ENCODE peak calls at places on chromosomes 3 and 15, in eight cellular contexts. Q, U, B, Z, X, J, Y and A are unnamed samples.

GRCh38 chr3:57164217-57164605 is 942 bp downstream of the IL17RD start:
- DNase-seq in U (peak), Y (no peak), X (no peak), J (peak), B (no peak), Z (no peak), Q (no peak), A (no peak)

GRCh38 chr3:72655151-72655551 is 193.1 kb downstream of the SHQ1 start:
- DNase-seq in Q (no peak), Z (no peak), B (peak), J (no peak), U (no peak), X (peak), Y (no peak), A (no peak)

GRCh38 chr3:189724366-189724765 is 93.2 kb downstream of the TP63 start:
- DNase-seq in Q (no peak), Z (no peak), J (peak), Y (no peak), B (no peak), X (no peak), U (no peak), A (no peak)

GRCh38 chr3:194075088-194075615 is 60.8 kb upstream of the HES1 start:
- DNase-seq in Z (no peak), Y (no peak), J (no peak), X (no peak), B (no peak), Q (no peak), U (no peak), A (no peak)

GRCh38 chr3:70742081-70742480 is 429.6 kb upstream of the MDFIC2 start:
- DNase-seq in J (no peak), U (no peak), B (no peak), X (no peak), Q (no peak), Z (no peak), Y (no peak), A (no peak)

GRCh38 chr15:88664151-88664778 is 25.4 kb downstream of the ISG20 start:
- DNase-seq in Y (no peak), U (no peak), B (peak), Q (peak), Z (peak), X (no peak), J (no peak), A (no peak)

GRCh38 chr3:104939196-104939595 is 427.5 kb upstream of the ALCAM start:
- DNase-seq in J (peak), Q (no peak), X (no peak), U (no peak), B (no peak), Y (no peak), Z (no peak), A (no peak)

GRCh38 chr3:134608023-134608758 is 42.6 kb downstream of the KY start:
- DNase-seq in Y (no peak), Z (no peak), U (no peak), J (no peak), X (no peak), Q (no peak), B (no peak), A (no peak)

GRCh38 chr15:96362001-96362758 is 31.7 kb downstream of the NR2F2 start:
- DNase-seq in B (no peak), Q (no peak), Z (no peak), U (no peak), Y (no peak), X (no peak), J (no peak), A (no peak)

GRCh38 chr15:65096481-65097385 is 18.3 kb downstream of the UBAP1L start:
- DNase-seq in X (no peak), J (no peak), B (peak), Q (no peak), Z (no peak), U (no peak), Y (no peak), A (no peak)

GRCh38 chr3:125618208-125618607 is 22.9 kb upstream of the OSBPL11 start:
- DNase-seq in X (no peak), B (no peak), U (no peak), Y (no peak), Z (no peak), J (no peak), Q (no peak), A (no peak)

GRCh38 chr3:70729845-70730244 is 417.4 kb upstream of the MDFIC2 start:
- DNase-seq in X (no peak), Y (no peak), Q (no peak), Z (no peak), U (no peak), J (peak), B (no peak), A (no peak)

GRCh38 chr3:100401674-100402036 is 316 bp downstream of the LNP1 start:
- DNase-seq in X (peak), Y (no peak), Z (peak), B (peak), J (peak), Q (peak), U (peak), A (no peak)

GRCh38 chr15:62112616-62113593 is 46.1 kb downstream of the C2CD4A start:
- DNase-seq in J (peak), B (no peak), Y (no peak), U (no peak), X (peak), Q (no peak), Z (no peak), A (no peak)

GRCh38 chr3:148280623-148281242 is 417.0 kb upstream of the AGTR1 start:
- DNase-seq in Y (peak), U (no peak), J (no peak), X (no peak), Z (no peak), B (no peak), Q (no peak), A (no peak)

GRCh38 chr3:43895573-43895972 is 204.8 kb downstream of the ABHD5 start:
- DNase-seq in Y (no peak), X (no peak), Q (no peak), U (no peak), Z (no peak), B (no peak), J (no peak), A (no peak)

GRCh38 chr15:41048397-41048796 is 67.7 kb downstream of the INO80 start:
- DNase-seq in Q (no peak), Y (no peak), U (no peak), X (no peak), B (no peak), J (no peak), Z (no peak), A (no peak)

GRCh38 chr3:134627831-134628230 is 23.0 kb downstream of the KY start:
- DNase-seq in U (no peak), B (no peak), Z (no peak), J (peak), X (peak), Q (no peak), Y (no peak), A (no peak)

GRCh38 chr3:141076821-141077571 is 25.8 kb downstream of the SPSB4 start:
- DNase-seq in J (peak), Q (peak), Y (no peak), B (no peak), U (peak), Z (no peak), X (no peak), A (peak)

GRCh38 chr3:10744098-10744465 is 71.9 kb upstream of the SLC6A11 start:
- DNase-seq in Q (no peak), J (no peak), U (no peak), B (no peak), X (peak), Z (no peak), Y (no peak), A (no peak)

GRCh38 chr15:56832125-56832524 is 86.3 kb upstream of the TCF12 start:
- DNase-seq in U (peak), X (peak), Y (peak), J (no peak), B (peak), Q (no peak), Z (no peak), A (peak)

GRCh38 chr3:106130384-106131084 is 261.7 kb upstream of the CBLB start:
- DNase-seq in U (no peak), Z (no peak), B (no peak), Y (no peak), Q (no peak), J (peak), X (peak), A (no peak)

GRCh38 chr3:10142707-10143560 is 1.4 kb downstream of the VHL start:
- DNase-seq in J (no peak), Q (no peak), B (no peak), Z (no peak), Y (no peak), U (no peak), X (peak), A (no peak)

GRCh38 chr3:126525853-126526667 is 2.1 kb downstream of the CHST13 start:
- DNase-seq in B (no peak), U (no peak), X (no peak), Q (no peak), Z (no peak), J (no peak), Y (peak), A (no peak)

GRCh38 chr3:65479967-65480366 is 558.8 kb downstream of the MAGI1 start:
- DNase-seq in Y (no peak), Z (no peak), X (no peak), B (no peak), J (no peak), Q (no peak), U (no peak), A (no peak)

GRCh38 chr3:25424238-25425013 is 3.6 kb upstream of the RARB start:
- DNase-seq in U (no peak), X (peak), J (no peak), Y (no peak), Z (no peak), B (no peak), Q (no peak), A (no peak)

GRCh38 chr3:115513411-115513800 is 109.9 kb upstream of the GAP43 start:
- DNase-seq in B (peak), U (no peak), Q (no peak), J (no peak), Z (no peak), Y (no peak), X (peak), A (no peak)

GRCh38 chr3:107734317-107734716 is 211.6 kb downstream of the BBX start:
- DNase-seq in B (no peak), X (no peak), Q (no peak), U (no peak), Z (no peak), J (no peak), Y (no peak), A (no peak)

GRCh38 chr3:123511726-123512125 is 62.8 kb upstream of the ADCY5 start:
- DNase-seq in Z (no peak), X (no peak), B (no peak), Y (no peak), Q (no peak), J (no peak), U (no peak), A (no peak)

GRCh38 chr3:123792473-123793201 is 91.5 kb downstream of the MYLK start:
- DNase-seq in B (no peak), Q (no peak), U (no peak), Z (no peak), Y (no peak), J (peak), X (peak), A (no peak)

GRCh38 chr15:85667491-85668424 is 127.0 kb downstream of the KLHL25 start:
- DNase-seq in Q (no peak), J (peak), X (peak), Y (no peak), B (no peak), U (no peak), Z (peak), A (no peak)

GRCh38 chr3:4332111-4332510 is 28.9 kb downstream of the SETMAR start:
- DNase-seq in J (no peak), Z (no peak), Y (no peak), Q (no peak), B (no peak), U (no peak), X (no peak), A (no peak)

GRCh38 chr3:4334548-4334947 is 31.4 kb downstream of the SETMAR start:
- DNase-seq in Y (no peak), J (no peak), B (no peak), Q (no peak), U (no peak), Z (no peak), X (peak), A (no peak)

GRCh38 chr3:4335840-4336579 is 32.8 kb downstream of the SETMAR start:
- DNase-seq in B (no peak), X (no peak), Y (no peak), U (no peak), Q (no peak), Z (no peak), J (no peak), A (no peak)

GRCh38 chr3:4332991-4333390 is 29.8 kb downstream of the SETMAR start:
- DNase-seq in Z (no peak), B (no peak), X (no peak), Y (no peak), U (no peak), Q (no peak), J (no peak), A (no peak)

GRCh38 chr3:4332574-4332973 is 29.4 kb downstream of the SETMAR start:
- DNase-seq in X (no peak), Y (no peak), B (no peak), J (no peak), Q (no peak), U (no peak), Z (no peak), A (no peak)
- H3K27ac ChIP-seq in X (no peak), Y (no peak), B (no peak), J (no peak), Q (no peak), U (no peak), Z (no peak), A (no peak)

GRCh38 chr3:8681349-8681748 is 36.8 kb upstream of the SSUH2 start:
- DNase-seq in J (no peak), Z (no peak), Y (no peak), Q (no peak), B (no peak), X (no peak), U (no peak), A (no peak)
- H3K27ac ChIP-seq in J (no peak), Z (no peak), Y (no peak), Q (no peak), B (no peak), X (no peak), U (no peak), A (no peak)

GRCh38 chr3:15083190-15083700 is 15.7 kb downstream of the RBSN start:
- DNase-seq in Z (no peak), J (no peak), X (no peak), Y (no peak), B (no peak), Q (no peak), U (no peak), A (no peak)
- H3K27ac ChIP-seq in Z (no peak), J (no peak), X (no peak), Y (no peak), B (no peak), Q (no peak), U (no peak), A (no peak)

GRCh38 chr15:67164401-67164791 is 90.1 kb downstream of the AAGAB start:
- DNase-seq in Y (no peak), Z (no peak), B (no peak), Q (no peak), J (no peak), U (no peak), X (no peak), A (no peak)
- H3K27ac ChIP-seq in Y (no peak), Z (no peak), B (no peak), Q (peak), J (peak), U (peak), X (peak), A (no peak)

DNA sequence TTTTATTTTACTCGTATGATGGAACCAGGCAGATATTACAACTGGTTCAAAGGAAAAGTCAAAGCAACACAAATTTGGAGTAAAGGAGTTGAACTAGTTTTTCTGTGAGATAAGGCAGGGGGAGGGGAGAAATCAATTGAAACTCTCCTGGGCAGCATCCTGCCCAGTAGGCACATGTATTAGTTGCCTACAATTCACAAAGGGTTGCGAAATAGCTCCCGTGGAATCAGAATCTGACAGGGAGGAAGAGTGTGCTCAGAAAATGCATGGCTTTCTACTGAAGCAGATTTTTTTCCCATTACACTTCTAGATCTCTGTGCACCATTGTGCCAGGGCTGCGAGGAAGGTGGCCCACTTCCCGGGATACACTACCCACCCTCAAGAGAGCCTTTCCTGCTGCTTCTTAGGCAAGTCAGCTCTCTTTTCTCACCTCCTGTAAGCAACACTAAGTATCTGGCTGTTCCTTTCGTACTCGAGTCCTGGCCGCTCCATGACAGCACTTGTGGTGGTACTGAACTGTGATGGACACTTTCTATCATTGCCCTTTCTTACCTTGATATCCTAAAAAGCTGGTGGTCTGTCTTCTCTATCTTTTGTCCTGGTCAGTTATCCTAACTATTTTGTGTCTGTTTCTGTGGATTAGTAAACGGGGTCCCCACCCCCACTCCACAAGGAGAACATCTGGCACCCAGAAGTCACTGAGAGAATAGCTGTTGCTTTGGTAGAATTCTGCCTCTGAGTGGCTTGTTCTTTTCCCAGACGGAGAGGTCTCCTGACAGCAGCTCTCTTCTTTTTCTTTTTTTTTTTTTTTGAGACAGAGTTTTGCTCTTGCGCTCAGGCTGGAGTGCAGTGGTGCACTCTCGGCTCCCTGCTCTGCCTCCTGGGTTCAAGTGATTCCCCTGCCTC is 74.8 kb downstream of the RPL39L start:
- DNase-seq in Y (no peak), U (no peak), Z (no peak), X (peak), J (peak), B (no peak), Q (peak), A (no peak)
- H3K27ac ChIP-seq in Y (peak), U (no peak), Z (no peak), X (peak), J (peak), B (no peak), Q (no peak), A (no peak)

GRCh38 chr15:63135281-63135680 is 13.6 kb downstream of the LACTB start:
- DNase-seq in J (peak), Q (no peak), B (no peak), X (no peak), Z (no peak), Y (no peak), U (no peak), A (no peak)

GRCh38 chr15:63136742-63137141 is 15.1 kb downstream of the LACTB start:
- DNase-seq in Y (no peak), U (no peak), Q (no peak), Z (no peak), X (no peak), J (peak), B (no peak), A (no peak)

GRCh38 chr15:63134245-63134644 is 12.6 kb downstream of the LACTB start:
- DNase-seq in Z (no peak), Q (no peak), J (no peak), B (no peak), U (no peak), Y (no peak), X (no peak), A (no peak)

GRCh38 chr15:63133786-63134185 is 12.1 kb downstream of the LACTB start:
- DNase-seq in B (no peak), Y (no peak), J (peak), U (no peak), X (peak), Q (no peak), Z (no peak), A (no peak)

DNA sequence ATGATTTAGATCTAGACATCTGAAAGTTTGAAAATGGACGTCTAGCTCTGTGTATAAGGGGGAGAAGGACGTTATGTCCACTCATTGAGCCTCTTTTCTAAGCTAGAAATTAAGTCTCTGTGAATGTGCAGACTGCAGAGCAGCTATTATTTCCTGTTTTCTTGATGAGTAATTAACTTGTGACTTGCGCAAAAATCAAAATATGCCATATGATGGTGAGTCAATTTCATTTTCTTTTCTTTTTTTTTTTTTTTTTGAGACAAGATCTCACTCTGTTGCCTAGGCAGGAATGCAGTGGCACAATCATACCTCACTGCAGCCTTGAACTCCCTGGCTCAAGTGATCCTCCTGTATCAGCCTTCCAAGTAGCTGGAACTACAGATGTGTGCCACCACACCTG is 14.1 kb downstream of the LACTB start:
- DNase-seq in Q (no peak), U (no peak), Y (no peak), X (peak), J (peak), Z (no peak), B (no peak), A (no peak)
- H3K27ac ChIP-seq in Q (peak), U (no peak), Y (peak), X (peak), J (peak), Z (no peak), B (no peak), A (no peak)

GRCh38 chr15:70757627-70758026 is 5.7 kb downstream of the UACA start:
- DNase-seq in U (no peak), X (no peak), B (no peak), Y (no peak), Z (no peak), Q (no peak), J (no peak), A (no peak)

GRCh38 chr15:70761046-70761445 is 2.3 kb downstream of the UACA start:
- DNase-seq in Y (no peak), Z (no peak), Q (no peak), U (no peak), B (no peak), X (peak), J (no peak), A (no peak)

GRCh38 chr15:70762469-70763119 is 764 bp downstream of the UACA start:
- DNase-seq in Y (peak), B (no peak), Z (no peak), U (peak), J (peak), X (peak), Q (no peak), A (no peak)

GRCh38 chr15:70761931-70762468 is 1.4 kb downstream of the UACA start:
- DNase-seq in Q (no peak), Z (no peak), Y (no peak), J (no peak), B (no peak), X (peak), U (no peak), A (no peak)

DNA sequence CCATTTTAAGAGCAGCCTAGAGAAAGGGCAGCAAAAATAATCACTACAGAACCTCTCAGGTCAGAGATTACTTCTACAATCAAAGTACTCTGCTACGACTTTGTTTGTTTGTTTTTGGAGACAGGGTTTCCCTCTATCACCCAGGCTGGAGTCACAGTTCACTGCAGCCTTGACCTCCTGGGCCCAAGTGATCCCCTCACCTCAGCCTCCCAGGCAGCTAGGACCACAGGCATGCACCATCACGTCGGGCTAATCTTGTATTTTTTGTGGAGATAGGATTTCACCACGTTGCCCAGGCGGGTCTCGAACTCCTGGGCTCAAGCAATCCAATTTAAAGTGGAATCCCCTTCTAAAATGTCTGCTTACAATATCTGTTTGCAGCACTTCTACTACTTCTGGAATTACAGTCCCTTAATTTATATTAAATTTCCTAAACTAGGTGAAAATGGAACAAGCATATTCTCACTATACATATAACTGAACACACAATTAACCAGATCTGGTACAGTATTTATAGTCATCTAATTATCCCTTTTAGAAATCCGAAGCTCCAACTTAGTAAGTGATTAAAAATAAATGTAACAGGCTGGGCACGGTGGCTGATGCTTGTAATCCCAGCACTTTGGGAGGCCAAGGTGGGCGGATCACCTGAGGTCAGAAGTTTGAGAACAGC is 4.4 kb downstream of the UACA start:
- DNase-seq in X (no peak), Y (no peak), U (no peak), Q (no peak), Z (no peak), B (no peak), J (no peak), A (no peak)
- H3K27ac ChIP-seq in X (no peak), Y (no peak), U (peak), Q (no peak), Z (no peak), B (no peak), J (peak), A (no peak)